ENCODE peak calls at places on chromosome 2, in eight cellular contexts. Y, C, W, O, I, A, M and K are unnamed samples.
A peak's percentile ranks its signal among the peaks of the same experiment; 100 is the strongest.

GRCh38 chr2:131039535-131039907 is 53.7 kb downstream of the FAM168B start:
- DNase-seq in Y (no peak), C (no peak), W (no peak), O (no peak), I (no peak), A (no peak), M (no peak), K (no peak)

GRCh38 chr2:225781145-225781544 is 381.6 kb downstream of the NYAP2 start:
- DNase-seq in Y (no peak), C (no peak), W (no peak), O (no peak), I (no peak), A (no peak), M (no peak), K (no peak)

GRCh38 chr2:33210626-33211025 is 263.9 kb downstream of the LTBP1 start:
- DNase-seq in Y (no peak), C (peak; percentile 98), W (no peak), O (peak; percentile 84), I (peak; percentile 85), A (peak; percentile 62), M (peak; percentile 36), K (no peak)

GRCh38 chr2:218024336-218024735 is 21.5 kb upstream of the TNS1 start:
- DNase-seq in Y (no peak), C (no peak), W (no peak), O (no peak), I (no peak), A (no peak), M (no peak), K (no peak)

GRCh38 chr2:96274355-96275056 is 8.5 kb downstream of the CIAO1 start:
- DNase-seq in Y (no peak), C (no peak), W (no peak), O (no peak), I (no peak), A (no peak), M (no peak), K (no peak)

GRCh38 chr2:88220733-88221132 is 50.6 kb downstream of the THNSL2 start:
- DNase-seq in Y (no peak), C (no peak), W (no peak), O (no peak), I (no peak), A (no peak), M (no peak), K (no peak)

GRCh38 chr2:113276906-113277425 is 1.8 kb downstream of the PAX8 start:
- DNase-seq in Y (no peak), C (no peak), W (no peak), O (no peak), I (no peak), A (no peak), M (no peak), K (no peak)

GRCh38 chr2:16665746-16666452 is at the start of gene CYRIA:
- DNase-seq in Y (peak; percentile 50), C (peak; percentile 38), W (no peak), O (no peak), I (no peak), A (no peak), M (peak; percentile 43), K (no peak)

GRCh38 chr2:191222507-191222906 is 22.7 kb upstream of the MYO1B start:
- DNase-seq in Y (no peak), C (peak; percentile 87), W (no peak), O (no peak), I (no peak), A (no peak), M (no peak), K (no peak)

GRCh38 chr2:122340246-122340645 is 584.8 kb downstream of the TSN start:
- DNase-seq in Y (no peak), C (peak; percentile 57), W (no peak), O (no peak), I (no peak), A (no peak), M (no peak), K (no peak)